ENCODE peak calls at places on chromosome 17, in ten cellular contexts. H is HTR-8/SVneo; W is DMS153; L is mesothelial cell of epicardium; I is stimulated activated CD4-positive, alpha-beta T cell treated with anti-CD3 and anti-CD28 coated beads, TNF-alpha, amount 100 ng/mL, for 24 hours; U is fibroblast of pulmonary artery; R is neural crest cell; J is nephron progenitor cell; D is Daoy; K is ACHN. Z is an unnamed sample.

GRCh38 chr17:74445156-74445555 is 13.3 kb downstream of the GPRC5C start:
- DNase-seq in H (no peak), W (no peak), L (no peak), I (no peak), U (no peak), R (no peak), J (no peak), D (no peak), K (no peak), Z (no peak)

GRCh38 chr17:71938340-71939010 is 182.3 kb upstream of the SOX9 start:
- DNase-seq in H (no peak), W (no peak), L (no peak), I (no peak), U (no peak), R (no peak), J (no peak), D (no peak), K (no peak), Z (no peak)

GRCh38 chr17:17151962-17152361 is 54.2 kb downstream of the PLD6 start:
- DNase-seq in H (peak; percentile 90), W (no peak), L (no peak), I (peak; percentile 25), U (peak; percentile 92), R (no peak), J (no peak), D (peak; percentile 98), K (peak; percentile 99), Z (peak; percentile 88)

GRCh38 chr17:57949649-57950048 is 5.6 kb downstream of the CUEDC1 start:
- DNase-seq in H (no peak), W (no peak), L (no peak), I (no peak), U (no peak), R (no peak), J (no peak), D (no peak), K (no peak), Z (peak; percentile 75)

GRCh38 chr17:4365628-4366311 is 705 bp downstream of the UBE2G1 start:
- DNase-seq in H (no peak), W (no peak), L (peak; percentile 41), I (peak; percentile 34), U (no peak), R (peak; percentile 48), J (peak; percentile 64), D (peak; percentile 50), K (peak; percentile 25), Z (no peak)

GRCh38 chr17:61002316-61002736 is 324.7 kb downstream of the BCAS3 start:
- DNase-seq in H (peak; percentile 52), W (peak; percentile 4), L (no peak), I (no peak), U (peak; percentile 71), R (no peak), J (no peak), D (peak; percentile 3), K (peak; percentile 63), Z (peak; percentile 51)

GRCh38 chr17:164536-165235 is 16.8 kb downstream of the DOC2B start:
- DNase-seq in H (peak; percentile 65), W (peak; percentile 3), L (no peak), I (no peak), U (peak; percentile 41), R (peak; percentile 51), J (peak; percentile 68), D (peak; percentile 51), K (peak; percentile 66), Z (peak; percentile 3)

GRCh38 chr17:75371981-75372380 is 33.5 kb downstream of the GRB2 start:
- DNase-seq in H (no peak), W (no peak), L (no peak), I (no peak), U (no peak), R (no peak), J (no peak), D (no peak), K (no peak), Z (no peak)

GRCh38 chr17:71516149-71516548 is 604.7 kb upstream of the SOX9 start:
- DNase-seq in H (no peak), W (peak; percentile 57), L (no peak), I (no peak), U (no peak), R (no peak), J (no peak), D (no peak), K (no peak), Z (peak; percentile 56)

GRCh38 chr17:6428207-6428965 is 6.5 kb downstream of the AIPL1 start:
- DNase-seq in H (no peak), W (no peak), L (no peak), I (no peak), U (no peak), R (no peak), J (no peak), D (no peak), K (no peak), Z (no peak)

GRCh38 chr17:9115446-9116265 is 94.3 kb downstream of the NTN1 start:
- DNase-seq in H (peak; percentile 74), W (no peak), L (no peak), I (peak; percentile 57), U (peak; percentile 41), R (peak; percentile 51), J (peak; percentile 72), D (peak; percentile 81), K (peak; percentile 52), Z (peak; percentile 32)

GRCh38 chr17:77391668-77392375 is 251.1 kb downstream of the SEC14L1 start:
- DNase-seq in H (peak; percentile 83), W (no peak), L (no peak), I (peak; percentile 49), U (peak; percentile 90), R (no peak), J (no peak), D (peak; percentile 98), K (no peak), Z (peak; percentile 39)

GRCh38 chr17:64964796-64965195 is 45.5 kb upstream of the LRRC37A3 start:
- DNase-seq in H (no peak), W (no peak), L (no peak), I (no peak), U (no peak), R (no peak), J (no peak), D (no peak), K (no peak), Z (no peak)

GRCh38 chr17:75908201-75908600 is 3.5 kb upstream of the MRPL38 start:
- DNase-seq in H (no peak), W (peak; percentile 48), L (no peak), I (no peak), U (no peak), R (no peak), J (no peak), D (no peak), K (no peak), Z (no peak)

GRCh38 chr17:7435676-7436555 is 681 bp downstream of the TMEM102 start:
- DNase-seq in H (no peak), W (no peak), L (no peak), I (peak; percentile 62), U (no peak), R (no peak), J (peak; percentile 55), D (peak; percentile 70), K (peak; percentile 42), Z (peak; percentile 39)

GRCh38 chr17:63464691-63465090 is 12.2 kb upstream of the ACE start:
- DNase-seq in H (no peak), W (no peak), L (no peak), I (no peak), U (no peak), R (no peak), J (no peak), D (no peak), K (no peak), Z (no peak)

GRCh38 chr17:75983501-75984181 is 4.6 kb downstream of the TEN1 start:
- DNase-seq in H (no peak), W (no peak), L (no peak), I (no peak), U (no peak), R (no peak), J (no peak), D (peak; percentile 88), K (peak; percentile 19), Z (peak; percentile 63)

GRCh38 chr17:13575922-13576419 is 25.8 kb downstream of the HS3ST3A1 start:
- DNase-seq in H (no peak), W (no peak), L (no peak), I (no peak), U (no peak), R (no peak), J (no peak), D (no peak), K (no peak), Z (no peak)

GRCh38 chr17:74514632-74515035 is 16.6 kb downstream of the CD300LB start:
- DNase-seq in H (no peak), W (peak; percentile 100), L (no peak), I (peak; percentile 24), U (no peak), R (no peak), J (no peak), D (no peak), K (no peak), Z (no peak)

GRCh38 chr17:9212376-9213310 is 191.3 kb downstream of the NTN1 start:
- DNase-seq in H (no peak), W (no peak), L (no peak), I (no peak), U (no peak), R (no peak), J (no peak), D (no peak), K (no peak), Z (no peak)

GRCh38 chr17:30905742-30906100 is 317 bp downstream of the TEFM start:
- DNase-seq in H (no peak), W (no peak), L (no peak), I (no peak), U (peak; percentile 7), R (no peak), J (peak; percentile 15), D (no peak), K (peak; percentile 21), Z (peak; percentile 6)

GRCh38 chr17:17344507-17345293 is 41.5 kb downstream of the NT5M start:
- DNase-seq in H (no peak), W (no peak), L (no peak), I (no peak), U (no peak), R (no peak), J (no peak), D (no peak), K (no peak), Z (no peak)

GRCh38 chr17:10215286-10215685 is 16.9 kb upstream of the GAS7 start:
- DNase-seq in H (no peak), W (no peak), L (no peak), I (no peak), U (no peak), R (no peak), J (no peak), D (no peak), K (no peak), Z (no peak)

GRCh38 chr17:37405955-37406634 is 541 bp downstream of the ACACA start:
- DNase-seq in H (no peak), W (no peak), L (no peak), I (no peak), U (no peak), R (no peak), J (no peak), D (no peak), K (peak; percentile 43), Z (peak; percentile 44)

GRCh38 chr17:47907932-47908562 is 12.0 kb downstream of the SP2 start:
- DNase-seq in H (no peak), W (no peak), L (no peak), I (no peak), U (no peak), R (no peak), J (no peak), D (no peak), K (no peak), Z (no peak)

GRCh38 chr17:13204607-13205237 is 186.9 kb upstream of the ELAC2 start:
- DNase-seq in H (peak; percentile 3), W (no peak), L (no peak), I (no peak), U (no peak), R (no peak), J (no peak), D (peak; percentile 91), K (no peak), Z (no peak)

GRCh38 chr17:11618861-11619566 is 20.7 kb downstream of the DNAH9 start:
- DNase-seq in H (no peak), W (no peak), L (no peak), I (no peak), U (no peak), R (no peak), J (no peak), D (peak; percentile 86), K (no peak), Z (no peak)

GRCh38 chr17:19317359-19318095 is 45.0 kb downstream of the B9D1 start:
- DNase-seq in H (peak; percentile 89), W (no peak), L (no peak), I (no peak), U (peak; percentile 87), R (peak; percentile 84), J (peak; percentile 87), D (peak; percentile 85), K (peak; percentile 94), Z (no peak)

Z was measured in bronchial epithelial cell.